ENCODE peak calls at places on chromosome 14, in ten cellular contexts. N is activated T-cell treated with anti-CD3 and anti-CD28 coated beads for 1 hour; C is smooth muscle cell of the brain vasculature; R is stimulated activated CD8-positive, alpha-beta memory T cell treated with anti-CD3 and anti-CD28 coated beads, Interleukin-2, amount 100 ng/mL, for 48 hours; Y is body of pancreas; O is A549; T is GM10248; H is progenitor cell of endocrine pancreas; L is neural progenitor cell; V is stimulated activated CD4-positive, alpha-beta T cell treated with anti-CD3 and anti-CD28 coated beads, Interleukin-4, amount 100 ng/mL, for 4 hours. Z is an unnamed sample.

GRCh38 chr14:68564826-68565760 is 227.8 kb downstream of the ZFP36L1 start:
- DNase-seq in N (no peak), C (no peak), R (no peak), Y (no peak), O (no peak), T (no peak), H (no peak), L (no peak), V (no peak), Z (peak; percentile 64)

GRCh38 chr14:34310724-34311123 is 151.3 kb downstream of the SPTSSA start:
- DNase-seq in N (no peak), C (no peak), R (no peak), Y (no peak), O (no peak), T (no peak), H (no peak), L (no peak), V (no peak), Z (no peak)

GRCh38 chr14:72040528-72040927 is 108.3 kb downstream of the RGS6 start:
- DNase-seq in N (no peak), C (no peak), R (no peak), Y (no peak), O (no peak), T (no peak), H (no peak), L (no peak), V (no peak), Z (no peak)

GRCh38 chr14:22657861-22658260 is 13.7 kb upstream of the OR6J1 start:
- DNase-seq in N (no peak), C (no peak), R (no peak), Y (no peak), O (no peak), T (peak; percentile 39), H (no peak), L (peak; percentile 17), V (no peak), Z (peak; percentile 12)

GRCh38 chr14:50050171-50050570 is 66.2 kb downstream of the VCPKMT start:
- DNase-seq in N (no peak), C (no peak), R (no peak), Y (no peak), O (no peak), T (no peak), H (no peak), L (no peak), V (no peak), Z (no peak)

GRCh38 chr14:99241314-99242035 is 30.5 kb downstream of the BCL11B start:
- DNase-seq in N (no peak), C (no peak), R (no peak), Y (no peak), O (no peak), T (no peak), H (no peak), L (no peak), V (peak; percentile 60), Z (no peak)

GRCh38 chr14:26687438-26687837 is 89.6 kb upstream of the NOVA1 start:
- DNase-seq in N (no peak), C (no peak), R (no peak), Y (no peak), O (no peak), T (no peak), H (no peak), L (no peak), V (no peak), Z (no peak)

GRCh38 chr14:51652168-51653095 is 722 bp downstream of the FRMD6 start:
- DNase-seq in N (peak; percentile 16), C (no peak), R (peak; percentile 36), Y (peak; percentile 43), O (peak; percentile 37), T (peak; percentile 53), H (peak; percentile 42), L (peak; percentile 73), V (no peak), Z (no peak)

GRCh38 chr14:86712176-86712575 is 1182.2 kb downstream of the FLRT2 start:
- DNase-seq in N (no peak), C (no peak), R (no peak), Y (no peak), O (no peak), T (no peak), H (no peak), L (no peak), V (no peak), Z (no peak)

GRCh38 chr14:103016071-103016470 is 41.3 kb downstream of the CDC42BPB start:
- DNase-seq in N (no peak), C (no peak), R (no peak), Y (peak; percentile 37), O (no peak), T (no peak), H (no peak), L (no peak), V (no peak), Z (no peak)

GRCh38 chr14:99040047-99040446 is 231.9 kb downstream of the BCL11B start:
- DNase-seq in N (no peak), C (no peak), R (no peak), Y (no peak), O (no peak), T (no peak), H (no peak), L (no peak), V (no peak), Z (no peak)